ENCODE peak calls at places on chromosome 18, in six cellular contexts. E is cardiac muscle cell, Z is left lung, U is HCT116, R is tibial artery, J is body of pancreas. S is an unnamed sample. For H3K9me3, the result is how much of the 10 kb centered on the place peaks cover.

GRCh38 chr18:30965237-30965636 is 77.3 kb downstream of the DSC3 start:
- DNase-seq in J (no peak), Z (no peak), E (no peak), U (no peak), R (no peak), S (no peak)

GRCh38 chr18:5296706-5297320 is 1.3 kb upstream of the ZBTB14 start:
- DNase-seq in E (peak), J (peak), Z (peak), R (peak), U (peak), S (peak)

GRCh38 chr18:51655327-51655698 is 457.8 kb upstream of the MEX3C start:
- DNase-seq in U (no peak), J (no peak), Z (no peak), E (no peak), R (no peak), S (no peak)

GRCh38 chr18:21273568-21273967 is 31.5 kb downstream of the GREB1L start:
- DNase-seq in J (no peak), Z (no peak), R (no peak), E (no peak), U (no peak), S (no peak)

GRCh38 chr18:48227206-48227605 is 182.0 kb downstream of the ZBTB7C start:
- DNase-seq in R (no peak), Z (no peak), U (no peak), E (no peak), J (no peak), S (peak)

GRCh38 chr18:45621068-45621511 is 5.8 kb downstream of the SLC14A2 start:
- DNase-seq in R (peak), J (peak), E (peak), U (peak), Z (no peak), S (peak)

GRCh38 chr18:44552706-44553105 is 128.0 kb upstream of the SETBP1 start:
- DNase-seq in J (no peak), E (no peak), U (no peak), R (no peak), Z (no peak), S (no peak)

GRCh38 chr18:43819397-43819796 is 542.1 kb upstream of the SYT4 start:
- DNase-seq in R (no peak), Z (no peak), J (no peak), E (no peak), U (no peak), S (no peak)

GRCh38 chr18:23824704-23825103 is 135.5 kb downstream of the LAMA3 start:
- DNase-seq in U (no peak), R (no peak), Z (no peak), J (no peak), E (peak), S (no peak)

GRCh38 chr18:79121746-79122474 is 52.7 kb downstream of the ATP9B start:
- DNase-seq in U (no peak), Z (no peak), E (peak), R (no peak), J (no peak), S (no peak)

GRCh38 chr18:48782381-48782841 is 168.4 kb downstream of the SMAD7 start:
- DNase-seq in U (no peak), R (peak), Z (no peak), E (no peak), J (no peak), S (no peak)

GRCh38 chr18:43271593-43272432 is 5.5 kb downstream of the SYT4 start:
- DNase-seq in E (peak), R (no peak), U (peak), J (no peak), Z (no peak), S (peak)

GRCh38 chr18:56139792-56140254 is 498.6 kb downstream of the TXNL1 start:
- DNase-seq in J (peak), U (no peak), Z (no peak), E (peak), R (peak), S (no peak)

GRCh38 chr18:61531182-61531581 is 198.0 kb downstream of the CDH20 start:
- DNase-seq in R (no peak), Z (no peak), E (peak), U (no peak), J (peak), S (no peak)

GRCh38 chr18:79944126-79944731 is 7.2 kb downstream of the SLC66A2 start:
- DNase-seq in R (no peak), Z (no peak), J (peak), U (no peak), E (peak), S (no peak)

GRCh38 chr18:48203288-48203945 is 205.8 kb downstream of the ZBTB7C start:
- DNase-seq in E (no peak), J (no peak), U (no peak), Z (no peak), R (no peak), S (no peak)

GRCh38 chr18:13716916-13717315 is 9.4 kb downstream of the FAM210A start:
- DNase-seq in U (no peak), R (no peak), E (no peak), J (no peak), Z (no peak), S (no peak)

GRCh38 chr18:13712400-13713131 is 13.8 kb downstream of the FAM210A start:
- DNase-seq in E (no peak), U (no peak), J (no peak), R (no peak), Z (no peak), S (no peak)

GRCh38 chr18:13710460-13710859 is 15.9 kb downstream of the FAM210A start:
- DNase-seq in Z (no peak), U (peak), R (no peak), E (no peak), J (no peak), S (peak)

DNA sequence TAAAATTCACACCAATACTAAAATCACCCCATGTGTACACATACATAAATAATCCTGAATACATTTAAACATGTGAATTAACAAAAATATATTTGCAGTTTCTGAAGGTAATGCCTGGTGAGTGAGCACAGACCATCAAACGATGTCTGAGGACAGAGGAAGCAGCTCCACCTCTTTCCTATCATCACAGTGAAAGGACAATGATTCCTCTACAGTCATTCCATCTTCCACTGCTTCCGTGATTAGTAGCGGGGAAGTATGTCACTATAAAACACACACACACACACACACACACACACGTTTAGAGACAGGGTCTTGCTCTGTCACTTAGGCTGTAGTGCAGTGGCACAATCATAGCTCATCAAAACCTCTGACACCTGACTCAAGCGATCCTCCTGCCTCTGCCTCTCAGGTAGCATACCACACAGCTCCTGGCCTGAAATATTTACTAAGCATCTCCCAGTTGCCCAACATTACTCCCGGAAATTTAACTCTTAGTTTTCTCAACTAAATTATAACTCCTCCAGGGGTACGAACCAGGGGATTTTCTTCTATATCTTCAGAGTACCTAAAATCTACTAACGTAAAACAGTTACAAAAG is 12.8 kb downstream of the FAM210A start:
- DNase-seq in R (no peak), Z (no peak), E (no peak), U (no peak), J (no peak), S (no peak)
- H3K9me3 ChIP-seq in R (under half), Z (under half), E (under half), U (under half), J (under half), S (under half)

GRCh38 chr18:22667616-22668422 is 250.1 kb upstream of the CTAGE1 start:
- DNase-seq in R (no peak), J (no peak), U (peak), E (peak), Z (no peak), S (peak)
- H3K4me3 ChIP-seq in R (no peak), J (no peak), U (no peak), E (no peak), Z (no peak), S (peak)

DNA sequence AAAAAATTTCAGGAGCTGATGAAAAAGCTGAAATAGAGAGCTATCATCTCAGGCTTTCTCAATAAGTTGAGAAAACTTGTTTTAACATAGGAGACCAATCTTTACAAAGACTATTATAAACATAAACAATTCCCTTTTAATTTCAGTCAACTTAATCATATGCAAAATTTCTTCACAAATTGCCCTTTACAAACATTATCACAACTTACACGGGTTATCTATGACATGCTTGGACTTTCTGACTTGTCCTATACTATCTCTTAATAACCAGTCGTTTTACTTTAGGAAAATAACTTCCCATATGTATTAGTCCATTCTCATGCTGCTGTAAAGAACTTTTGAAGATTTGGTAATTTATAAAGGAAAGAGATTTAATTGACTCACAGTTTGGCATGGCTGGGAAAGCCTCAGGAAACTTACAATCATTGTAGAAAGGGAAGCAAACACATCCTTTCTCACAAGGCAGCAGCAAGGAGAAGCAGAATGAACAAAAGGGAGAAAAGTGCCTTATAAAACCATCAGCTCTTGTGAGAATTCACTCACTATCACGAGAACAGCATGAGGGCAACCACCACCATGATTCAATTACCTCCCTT is 1583.7 kb upstream of the CELF4 start:
- DNase-seq in J (no peak), R (no peak), E (no peak), U (peak), Z (no peak), S (no peak)
- H3K9me3 ChIP-seq in J (under half), R (under half), E (under half), U (under half), Z (under half), S (under half)

DNA sequence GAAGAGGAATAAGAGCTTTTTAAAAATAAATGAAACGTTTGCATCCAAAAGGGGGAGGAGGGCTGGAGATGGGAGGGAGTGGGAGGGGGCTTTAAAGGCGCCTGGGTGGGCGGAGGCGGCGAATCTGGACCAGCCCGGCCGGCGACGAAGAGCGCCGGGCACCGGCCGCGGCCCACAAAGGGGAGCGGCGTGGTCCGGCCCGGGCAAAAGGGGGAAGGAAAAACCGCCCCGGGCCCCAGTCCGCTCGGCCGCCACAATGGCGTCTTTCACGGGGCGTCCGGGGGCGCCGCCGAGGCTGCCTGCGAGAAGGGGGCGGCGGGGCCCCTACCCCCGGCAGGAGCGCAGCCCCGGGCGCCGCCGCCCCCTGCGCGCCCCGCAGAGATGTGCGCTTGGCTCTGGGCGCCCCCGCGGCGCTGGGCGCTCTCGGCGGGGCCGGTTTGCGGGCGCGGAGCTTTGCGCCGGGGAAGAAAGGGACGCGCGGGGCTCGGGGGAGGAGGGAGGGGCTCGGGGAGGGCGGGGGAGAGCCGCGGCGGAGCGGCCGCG is 108.1 kb upstream of the KCTD1 start:
- DNase-seq in E (no peak), J (no peak), R (no peak), Z (peak), U (no peak), S (no peak)
- H3K4me3 ChIP-seq in E (peak), J (peak), R (peak), Z (peak), U (peak), S (peak)

DNA sequence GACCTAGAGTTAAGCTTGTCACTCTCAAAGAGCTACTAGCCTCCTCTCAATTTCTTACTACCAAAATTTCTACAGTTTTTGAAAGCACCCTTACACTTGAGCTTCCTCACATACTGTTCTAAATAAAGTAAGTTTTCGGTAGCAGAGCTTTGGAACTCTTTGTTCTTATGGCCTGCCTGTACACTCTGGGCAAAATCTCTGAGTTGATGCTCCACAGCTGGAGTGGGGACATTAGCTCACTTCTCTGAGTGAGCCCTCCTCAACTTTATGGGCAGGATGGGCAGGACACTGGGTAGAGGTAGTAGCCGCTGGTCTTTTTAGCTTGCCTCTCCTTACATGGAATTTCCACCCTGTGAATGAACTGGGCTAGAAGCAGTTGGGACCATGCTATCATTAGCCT is 127.8 kb downstream of the FAM210A start:
- DNase-seq in Z (no peak), E (no peak), J (no peak), U (no peak), R (no peak), S (no peak)
- H3K9me3 ChIP-seq in Z (under half), E (under half), J (under half), U (under half), R (under half), S (under half)

GRCh38 chr18:33560686-33561370 is 17.2 kb upstream of the ASXL3 start:
- DNase-seq in U (no peak), E (peak), R (no peak), Z (no peak), J (no peak), S (no peak)

GRCh38 chr18:33562741-33563140 is 15.3 kb upstream of the ASXL3 start:
- DNase-seq in J (peak), U (no peak), E (no peak), R (no peak), Z (no peak), S (no peak)

GRCh38 chr18:33557706-33558105 is 20.3 kb upstream of the ASXL3 start:
- DNase-seq in J (no peak), Z (no peak), U (no peak), E (no peak), R (no peak), S (no peak)

GRCh38 chr18:33556846-33557245 is 21.2 kb upstream of the ASXL3 start:
- DNase-seq in Z (no peak), E (no peak), J (no peak), R (no peak), U (no peak), S (no peak)

DNA sequence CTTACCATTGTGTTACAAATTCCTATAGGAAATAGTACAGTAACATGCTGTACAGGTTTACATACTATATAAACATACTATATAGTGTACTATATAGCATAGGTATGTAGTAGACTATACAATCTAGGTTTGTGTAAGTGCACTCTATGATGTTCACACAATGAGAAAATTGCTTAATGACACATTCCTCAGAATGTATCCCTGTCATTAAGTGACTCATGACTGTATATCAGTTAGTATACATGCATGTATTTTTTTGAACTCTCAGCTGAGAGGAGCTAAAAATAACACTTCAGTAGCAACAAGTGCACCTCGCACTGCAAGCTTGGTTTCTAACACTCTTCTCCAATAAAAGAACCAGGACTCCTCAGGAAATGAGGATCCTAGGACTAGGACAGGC is 19.5 kb upstream of the ASXL3 start:
- DNase-seq in R (no peak), J (no peak), E (no peak), U (no peak), Z (no peak), S (no peak)
- H3K4me3 ChIP-seq in R (no peak), J (no peak), E (no peak), U (no peak), Z (no peak), S (no peak)

S was measured in PC-3.